ENCODE peak calls at places on chromosome 11, in eight cellular contexts. M is NCI-H460, I is ACHN, H is upper lobe of right lung, K is keratinocyte, S is AG09309, T is aorta, E is retina. N is an unnamed sample.

GRCh38 chr11:63099555-63099954 is 44.5 kb downstream of the SLC22A24 start:
- DNase-seq in M (no peak), I (no peak), H (no peak), K (no peak), S (no peak), T (no peak), E (peak), N (no peak)

GRCh38 chr11:12961615-12962014 is 47.5 kb upstream of the RASSF10 start:
- DNase-seq in M (no peak), I (no peak), H (no peak), K (no peak), S (no peak), T (no peak), E (no peak), N (no peak)

GRCh38 chr11:108914981-108915380 is 250.1 kb downstream of the DDX10 start:
- DNase-seq in M (no peak), I (no peak), H (no peak), K (no peak), S (no peak), T (no peak), E (no peak), N (no peak)

GRCh38 chr11:130431337-130431773 is 2.9 kb upstream of the ADAMTS8 start:
- DNase-seq in M (peak), I (peak), H (peak), K (no peak), S (no peak), T (peak), E (peak), N (no peak)

GRCh38 chr11:122686106-122686505 is 30.6 kb downstream of the UBASH3B start:
- DNase-seq in M (no peak), I (peak), H (no peak), K (no peak), S (no peak), T (no peak), E (peak), N (no peak)

GRCh38 chr11:113881856-113882255 is 6.5 kb upstream of the USP28 start:
- DNase-seq in M (no peak), I (no peak), H (no peak), K (no peak), S (no peak), T (no peak), E (no peak), N (no peak)

GRCh38 chr11:38448284-38448683 is 1850.2 kb upstream of the RAG2 start:
- DNase-seq in M (no peak), I (no peak), H (no peak), K (no peak), S (no peak), T (peak), E (no peak), N (no peak)

GRCh38 chr11:78256962-78257361 is 68.2 kb downstream of the USP35 start:
- DNase-seq in M (no peak), I (no peak), H (peak), K (no peak), S (peak), T (peak), E (no peak), N (peak)

GRCh38 chr11:27371490-27371889 is 8.5 kb upstream of the CCDC34 start:
- DNase-seq in M (no peak), I (no peak), H (no peak), K (no peak), S (no peak), T (no peak), E (no peak), N (no peak)

GRCh38 chr11:11531127-11531526 is 90.7 kb downstream of the GALNT18 start:
- DNase-seq in M (no peak), I (no peak), H (no peak), K (no peak), S (no peak), T (no peak), E (no peak), N (no peak)

GRCh38 chr11:107780775-107781174 is 68.9 kb upstream of the SLN start:
- DNase-seq in M (no peak), I (no peak), H (no peak), K (no peak), S (no peak), T (no peak), E (no peak), N (no peak)

GRCh38 chr11:83272627-83273026 is 13.5 kb downstream of the CCDC90B start:
- DNase-seq in M (no peak), I (peak), H (no peak), K (no peak), S (no peak), T (no peak), E (no peak), N (peak)

GRCh38 chr11:124174001-124174400 is 9.1 kb upstream of the OR10D3 start:
- DNase-seq in M (peak), I (peak), H (no peak), K (no peak), S (no peak), T (no peak), E (peak), N (peak)